ENCODE peak calls at places on chromosomes 3 and 15, in five cellular contexts. One of them, this sample, is unnamed. For H3K36me3, the result is how much of the 10 kb centered on the place peaks cover.

GRCh38 chr3:9071982-9072666 is 108.9 kb upstream of the RAD18 start:
- DNase-seq in PC-3: peak
- DNase-seq in cardiac muscle cell: no peak
- DNase-seq in CD8-positive, alpha-beta T cell: no peak
- DNase-seq in esophagus muscularis mucosa: no peak
- DNase-seq in this sample: no peak

GRCh38 chr3:197960694-197961581 is 921 bp downstream of the LMLN start:
- DNase-seq in cardiac muscle cell: peak
- DNase-seq in PC-3: no peak
- DNase-seq in CD8-positive, alpha-beta T cell: no peak
- DNase-seq in esophagus muscularis mucosa: peak
- DNase-seq in this sample: no peak

GRCh38 chr15:49718234-49718633 is 97.4 kb downstream of the DTWD1 start:
- DNase-seq in PC-3: no peak
- DNase-seq in cardiac muscle cell: peak
- DNase-seq in CD8-positive, alpha-beta T cell: no peak
- DNase-seq in esophagus muscularis mucosa: no peak
- DNase-seq in this sample: no peak

GRCh38 chr15:100714749-100715342 is 112.5 kb downstream of the ASB7 start:
- DNase-seq in PC-3: no peak
- DNase-seq in CD8-positive, alpha-beta T cell: no peak
- DNase-seq in cardiac muscle cell: no peak
- DNase-seq in esophagus muscularis mucosa: no peak
- DNase-seq in this sample: no peak

GRCh38 chr15:48925714-48926223 is 38.0 kb downstream of the SHC4 start:
- DNase-seq in cardiac muscle cell: peak
- DNase-seq in esophagus muscularis mucosa: no peak
- DNase-seq in CD8-positive, alpha-beta T cell: no peak
- DNase-seq in PC-3: peak
- DNase-seq in this sample: peak

GRCh38 chr3:114057011-114057347 is 442 bp downstream of the QTRT2 start:
- DNase-seq in CD8-positive, alpha-beta T cell: no peak
- DNase-seq in PC-3: no peak
- DNase-seq in esophagus muscularis mucosa: no peak
- DNase-seq in cardiac muscle cell: no peak
- DNase-seq in this sample: no peak

GRCh38 chr15:60476713-60477112 is 2.2 kb downstream of the ICE2 start:
- DNase-seq in CD8-positive, alpha-beta T cell: no peak
- DNase-seq in esophagus muscularis mucosa: no peak
- DNase-seq in PC-3: peak
- DNase-seq in cardiac muscle cell: peak
- DNase-seq in this sample: no peak

GRCh38 chr3:178456942-178457341 is 79.3 kb upstream of the KCNMB2 start:
- DNase-seq in PC-3: no peak
- DNase-seq in CD8-positive, alpha-beta T cell: no peak
- DNase-seq in esophagus muscularis mucosa: no peak
- DNase-seq in cardiac muscle cell: no peak
- DNase-seq in this sample: no peak

GRCh38 chr3:144523396-144523795 is 551.8 kb downstream of the DIPK2A start:
- DNase-seq in PC-3: no peak
- DNase-seq in cardiac muscle cell: no peak
- DNase-seq in CD8-positive, alpha-beta T cell: no peak
- DNase-seq in esophagus muscularis mucosa: no peak
- DNase-seq in this sample: no peak

GRCh38 chr3:59514865-59515482 is 465.1 kb upstream of the CFAP20DC start:
- DNase-seq in esophagus muscularis mucosa: no peak
- DNase-seq in cardiac muscle cell: no peak
- DNase-seq in CD8-positive, alpha-beta T cell: no peak
- DNase-seq in PC-3: no peak
- DNase-seq in this sample: no peak

GRCh38 chr3:87867001-87867400 is 191.8 kb downstream of the CGGBP1 start:
- DNase-seq in cardiac muscle cell: peak
- DNase-seq in PC-3: no peak
- DNase-seq in CD8-positive, alpha-beta T cell: no peak
- DNase-seq in esophagus muscularis mucosa: no peak
- DNase-seq in this sample: no peak

GRCh38 chr3:155334897-155335883 is 41.7 kb upstream of the STRIT1 start:
- DNase-seq in cardiac muscle cell: peak
- DNase-seq in CD8-positive, alpha-beta T cell: no peak
- DNase-seq in esophagus muscularis mucosa: no peak
- DNase-seq in PC-3: no peak
- DNase-seq in this sample: no peak

DNA sequence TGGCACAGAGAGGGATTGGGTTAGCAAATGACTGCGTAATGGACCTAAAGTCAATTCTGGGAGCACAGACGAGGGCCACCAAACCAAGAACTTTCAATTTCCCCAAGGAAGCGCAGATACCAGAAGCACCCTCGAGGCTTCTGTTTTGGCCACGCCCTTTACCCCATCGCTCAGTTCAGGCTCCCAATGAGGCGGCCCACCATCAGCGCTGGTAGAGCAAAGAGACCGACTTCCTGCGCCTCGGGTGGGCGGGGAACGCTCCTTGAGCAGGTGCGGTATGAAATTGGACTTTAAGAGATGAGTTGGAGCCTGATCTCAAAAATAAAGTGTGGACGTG is 603 bp upstream of the SPSB4 start:
- DNase-seq in PC-3: no peak
- DNase-seq in CD8-positive, alpha-beta T cell: no peak
- DNase-seq in esophagus muscularis mucosa: no peak
- DNase-seq in cardiac muscle cell: no peak
- DNase-seq in this sample: no peak
- H3K4me3 ChIP-seq in PC-3: no peak
- H3K4me3 ChIP-seq in CD8-positive, alpha-beta T cell: peak
- H3K4me3 ChIP-seq in esophagus muscularis mucosa: peak
- H3K4me3 ChIP-seq in cardiac muscle cell: peak
- H3K4me3 ChIP-seq in this sample: no peak

GRCh38 chr3:193617628-193618027 is 24.6 kb downstream of the OPA1 start:
- DNase-seq in cardiac muscle cell: no peak
- DNase-seq in PC-3: no peak
- DNase-seq in esophagus muscularis mucosa: no peak
- DNase-seq in CD8-positive, alpha-beta T cell: no peak
- DNase-seq in this sample: no peak
- H3K36me3 ChIP-seq in cardiac muscle cell: under half
- H3K36me3 ChIP-seq in PC-3: half or more
- H3K36me3 ChIP-seq in esophagus muscularis mucosa: half or more
- H3K36me3 ChIP-seq in CD8-positive, alpha-beta T cell: under half
- H3K36me3 ChIP-seq in this sample: under half

GRCh38 chr15:29088666-29089065 is 181.0 kb downstream of the NSMCE3 start:
- DNase-seq in PC-3: no peak
- DNase-seq in cardiac muscle cell: no peak
- DNase-seq in CD8-positive, alpha-beta T cell: no peak
- DNase-seq in esophagus muscularis mucosa: no peak
- DNase-seq in this sample: no peak

GRCh38 chr15:29087521-29088285 is 181.9 kb downstream of the NSMCE3 start:
- DNase-seq in CD8-positive, alpha-beta T cell: no peak
- DNase-seq in PC-3: no peak
- DNase-seq in cardiac muscle cell: no peak
- DNase-seq in esophagus muscularis mucosa: no peak
- DNase-seq in this sample: no peak

GRCh38 chr15:29091666-29092065 is 178.0 kb downstream of the NSMCE3 start:
- DNase-seq in esophagus muscularis mucosa: no peak
- DNase-seq in CD8-positive, alpha-beta T cell: no peak
- DNase-seq in cardiac muscle cell: no peak
- DNase-seq in PC-3: no peak
- DNase-seq in this sample: no peak

GRCh38 chr15:29090617-29091466 is 178.8 kb downstream of the NSMCE3 start:
- DNase-seq in CD8-positive, alpha-beta T cell: peak
- DNase-seq in PC-3: peak
- DNase-seq in esophagus muscularis mucosa: no peak
- DNase-seq in cardiac muscle cell: peak
- DNase-seq in this sample: no peak

DNA sequence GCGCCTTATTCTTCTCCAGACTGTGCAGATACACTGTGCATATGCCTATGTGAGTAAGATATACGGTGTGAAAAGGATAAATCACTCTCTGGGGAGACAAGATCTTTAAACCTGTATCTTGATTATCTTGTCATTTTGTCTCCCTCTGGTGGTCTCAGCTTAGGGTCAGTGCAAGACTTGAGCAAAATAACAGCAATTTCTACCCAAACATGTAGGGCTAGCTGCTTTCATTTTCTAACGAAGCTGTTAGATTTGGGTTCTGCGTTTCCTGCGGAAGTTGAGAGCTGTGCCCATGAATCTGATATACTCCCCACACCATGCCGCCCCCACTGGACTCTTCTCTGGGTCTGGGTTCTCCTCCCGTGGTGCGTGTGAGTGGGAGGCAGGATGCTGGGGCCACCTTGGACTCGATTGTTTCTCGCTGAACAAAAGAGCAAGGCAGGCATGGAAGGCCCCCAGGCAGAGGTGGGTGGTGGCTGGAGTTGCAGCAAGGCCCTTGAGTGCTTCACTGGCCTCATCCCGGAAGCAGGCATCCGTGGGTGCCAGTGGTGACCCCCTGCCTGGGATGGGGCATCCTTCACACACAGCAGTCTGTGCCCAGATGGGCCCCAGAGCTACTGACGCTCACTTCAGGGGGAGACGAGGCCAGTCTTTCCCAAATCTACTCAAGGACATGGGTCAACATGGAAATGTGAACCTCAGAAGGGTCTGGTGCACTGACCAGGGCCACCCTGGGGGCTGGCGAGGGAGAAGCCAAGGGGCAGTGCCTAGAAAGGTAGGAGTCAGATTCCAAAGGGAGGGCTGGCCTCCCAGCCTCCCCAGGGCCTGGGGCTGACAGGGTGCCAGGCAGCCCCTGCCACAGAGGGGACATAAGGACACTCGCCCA is 179.6 kb downstream of the NSMCE3 start:
- DNase-seq in PC-3: no peak
- DNase-seq in cardiac muscle cell: peak
- DNase-seq in CD8-positive, alpha-beta T cell: peak
- DNase-seq in esophagus muscularis mucosa: no peak
- DNase-seq in this sample: no peak
- TF ChIP-seq CTCF in PC-3: no peak
- TF ChIP-seq CTCF in cardiac muscle cell: peak
- TF ChIP-seq CTCF in CD8-positive, alpha-beta T cell: no peak
- TF ChIP-seq CTCF in esophagus muscularis mucosa: no peak
- TF ChIP-seq CTCF in this sample: peak

GRCh38 chr3:141335531-141336042 is 32.7 kb upstream of the ZBTB38 start:
- DNase-seq in CD8-positive, alpha-beta T cell: no peak
- DNase-seq in PC-3: no peak
- DNase-seq in esophagus muscularis mucosa: no peak
- DNase-seq in cardiac muscle cell: no peak
- DNase-seq in this sample: no peak

GRCh38 chr3:141338881-141339280 is 29.4 kb upstream of the ZBTB38 start:
- DNase-seq in CD8-positive, alpha-beta T cell: no peak
- DNase-seq in PC-3: no peak
- DNase-seq in esophagus muscularis mucosa: no peak
- DNase-seq in cardiac muscle cell: no peak
- DNase-seq in this sample: no peak

GRCh38 chr3:141336672-141337522 is 31.4 kb upstream of the ZBTB38 start:
- DNase-seq in esophagus muscularis mucosa: no peak
- DNase-seq in PC-3: peak
- DNase-seq in cardiac muscle cell: peak
- DNase-seq in CD8-positive, alpha-beta T cell: no peak
- DNase-seq in this sample: peak

GRCh38 chr3:141334627-141335250 is 33.6 kb upstream of the ZBTB38 start:
- DNase-seq in PC-3: no peak
- DNase-seq in CD8-positive, alpha-beta T cell: no peak
- DNase-seq in esophagus muscularis mucosa: no peak
- DNase-seq in cardiac muscle cell: no peak
- DNase-seq in this sample: no peak

DNA sequence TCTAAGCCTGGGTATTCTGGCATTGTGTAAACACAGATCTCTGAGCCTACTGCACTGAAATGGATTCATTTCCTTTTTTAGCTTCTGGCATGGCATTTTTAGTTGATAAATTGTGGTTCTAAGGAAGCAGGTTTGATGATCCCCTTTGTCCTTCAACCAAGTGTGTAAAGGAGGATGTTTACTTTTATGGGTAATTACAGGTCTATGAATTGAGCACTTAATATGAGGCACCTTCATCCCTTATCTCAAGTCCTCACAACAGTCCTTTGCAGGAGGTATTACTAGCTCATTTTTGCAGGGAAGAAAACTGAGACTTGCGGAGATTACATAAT is 30.8 kb upstream of the ZBTB38 start:
- DNase-seq in esophagus muscularis mucosa: no peak
- DNase-seq in CD8-positive, alpha-beta T cell: no peak
- DNase-seq in PC-3: no peak
- DNase-seq in cardiac muscle cell: no peak
- DNase-seq in this sample: no peak
- H3K4me3 ChIP-seq in esophagus muscularis mucosa: no peak
- H3K4me3 ChIP-seq in CD8-positive, alpha-beta T cell: no peak
- H3K4me3 ChIP-seq in PC-3: no peak
- H3K4me3 ChIP-seq in cardiac muscle cell: no peak
- H3K4me3 ChIP-seq in this sample: no peak

GRCh38 chr3:129263161-129263910 is 13.9 kb downstream of the COPG1 start:
- DNase-seq in CD8-positive, alpha-beta T cell: no peak
- DNase-seq in cardiac muscle cell: no peak
- DNase-seq in esophagus muscularis mucosa: no peak
- DNase-seq in PC-3: no peak
- DNase-seq in this sample: no peak
- H3K36me3 ChIP-seq in CD8-positive, alpha-beta T cell: half or more
- H3K36me3 ChIP-seq in cardiac muscle cell: half or more
- H3K36me3 ChIP-seq in esophagus muscularis mucosa: half or more
- H3K36me3 ChIP-seq in PC-3: under half
- H3K36me3 ChIP-seq in this sample: under half

GRCh38 chr3:32004111-32004790 is 22.7 kb downstream of the ZNF860 start:
- DNase-seq in cardiac muscle cell: no peak
- DNase-seq in CD8-positive, alpha-beta T cell: no peak
- DNase-seq in esophagus muscularis mucosa: no peak
- DNase-seq in PC-3: peak
- DNase-seq in this sample: no peak
- TF ChIP-seq CTCF in cardiac muscle cell: no peak
- TF ChIP-seq CTCF in CD8-positive, alpha-beta T cell: no peak
- TF ChIP-seq CTCF in esophagus muscularis mucosa: no peak
- TF ChIP-seq CTCF in PC-3: peak
- TF ChIP-seq CTCF in this sample: peak

GRCh38 chr3:157081681-157082210 is 78.2 kb downstream of the CCNL1 start:
- DNase-seq in cardiac muscle cell: peak
- DNase-seq in CD8-positive, alpha-beta T cell: peak
- DNase-seq in esophagus muscularis mucosa: peak
- DNase-seq in PC-3: peak
- DNase-seq in this sample: peak
- H3K4me3 ChIP-seq in cardiac muscle cell: no peak
- H3K4me3 ChIP-seq in CD8-positive, alpha-beta T cell: no peak
- H3K4me3 ChIP-seq in esophagus muscularis mucosa: peak
- H3K4me3 ChIP-seq in PC-3: peak
- H3K4me3 ChIP-seq in this sample: no peak

GRCh38 chr15:22846073-22846472 is 7.6 kb downstream of the NIPA2 start:
- DNase-seq in PC-3: no peak
- DNase-seq in esophagus muscularis mucosa: no peak
- DNase-seq in cardiac muscle cell: no peak
- DNase-seq in CD8-positive, alpha-beta T cell: no peak
- DNase-seq in this sample: no peak

GRCh38 chr15:22855791-22856190 is 17.3 kb downstream of the NIPA2 start:
- DNase-seq in CD8-positive, alpha-beta T cell: no peak
- DNase-seq in PC-3: no peak
- DNase-seq in esophagus muscularis mucosa: no peak
- DNase-seq in cardiac muscle cell: peak
- DNase-seq in this sample: no peak

GRCh38 chr15:22850055-22850454 is 11.6 kb downstream of the NIPA2 start:
- DNase-seq in cardiac muscle cell: peak
- DNase-seq in CD8-positive, alpha-beta T cell: no peak
- DNase-seq in PC-3: no peak
- DNase-seq in esophagus muscularis mucosa: no peak
- DNase-seq in this sample: no peak

GRCh38 chr15:22851513-22851912 is 13.0 kb downstream of the NIPA2 start:
- DNase-seq in esophagus muscularis mucosa: no peak
- DNase-seq in cardiac muscle cell: no peak
- DNase-seq in CD8-positive, alpha-beta T cell: no peak
- DNase-seq in PC-3: no peak
- DNase-seq in this sample: no peak
- H3K36me3 ChIP-seq in esophagus muscularis mucosa: half or more
- H3K36me3 ChIP-seq in cardiac muscle cell: under half
- H3K36me3 ChIP-seq in CD8-positive, alpha-beta T cell: under half
- H3K36me3 ChIP-seq in PC-3: under half
- H3K36me3 ChIP-seq in this sample: under half